ENCODE peak calls at places on chromosomes 7 and 10, in four cellular contexts. L, W, Q and P are unnamed samples. For H3K4me1, the result is how much of the 10 kb centered on the place peaks cover.

GRCh38 chr7:47795631-47796030 is 152.6 kb downstream of the PKD1L1 start:
- DNase-seq in L (no peak), W (no peak), Q (no peak), P (no peak)

GRCh38 chr7:137390076-137390475 is 46.5 kb upstream of the PTN start:
- DNase-seq in L (no peak), W (no peak), Q (no peak), P (no peak)

GRCh38 chr7:38659931-38660330 is 28.8 kb upstream of the AMPH start:
- DNase-seq in L (no peak), W (no peak), Q (no peak), P (no peak)

GRCh38 chr10:49363309-49364031 is 32.4 kb downstream of the DRGX start:
- DNase-seq in L (no peak), W (no peak), Q (no peak), P (no peak)

GRCh38 chr10:72379062-72379461 is 24.3 kb upstream of the DNAJB12 start:
- DNase-seq in L (no peak), W (no peak), Q (no peak), P (no peak)

GRCh38 chr10:113310317-113310716 is 242.5 kb upstream of the HABP2 start:
- DNase-seq in L (no peak), W (no peak), Q (no peak), P (no peak)

GRCh38 chr7:134780166-134780853 is 876 bp downstream of the CALD1 start:
- DNase-seq in L (no peak), W (no peak), Q (peak), P (peak)

GRCh38 chr10:101011517-101012423 is 12.2 kb downstream of the LZTS2 start:
- DNase-seq in L (peak), W (no peak), Q (no peak), P (no peak)

GRCh38 chr7:110461621-110462020 is 629.3 kb upstream of the LRRN3 start:
- DNase-seq in L (no peak), W (no peak), Q (no peak), P (no peak)

GRCh38 chr7:45980973-45981372 is 59.9 kb upstream of the IGFBP3 start:
- DNase-seq in L (no peak), W (no peak), Q (no peak), P (no peak)

GRCh38 chr10:61408065-61408464 is 45.1 kb downstream of the TMEM26 start:
- DNase-seq in L (no peak), W (no peak), Q (no peak), P (no peak)

GRCh38 chr10:116826803-116827202 is 22.5 kb upstream of the ENO4 start:
- DNase-seq in L (no peak), W (no peak), Q (no peak), P (no peak)

GRCh38 chr7:128914566-128915151 is 4.2 kb upstream of the KCP start:
- DNase-seq in L (peak), W (no peak), Q (no peak), P (no peak)

GRCh38 chr7:2309889-2310331 is 4.3 kb downstream of the SNX8 start:
- DNase-seq in L (no peak), W (peak), Q (no peak), P (no peak)

GRCh38 chr7:72751978-72752377 is 76.0 kb downstream of the TYW1B start:
- DNase-seq in L (no peak), W (peak), Q (peak), P (no peak)

GRCh38 chr10:33334170-33334838 is at the start of gene NRP1:
- DNase-seq in L (peak), W (no peak), Q (peak), P (peak)

GRCh38 chr7:84258628-84259027 is 64.0 kb upstream of the SEMA3A start:
- DNase-seq in L (no peak), W (no peak), Q (no peak), P (no peak)

GRCh38 chr10:124737708-124738107 is 6.5 kb downstream of the FAM53B start:
- DNase-seq in L (no peak), W (no peak), Q (no peak), P (peak)

GRCh38 chr10:11177926-11178453 is 160.3 kb downstream of the CELF2 start:
- DNase-seq in L (peak), W (no peak), Q (no peak), P (no peak)

GRCh38 chr7:111677848-111678247 is 115.6 kb upstream of the IMMP2L start:
- DNase-seq in L (no peak), W (no peak), Q (no peak), P (no peak)

GRCh38 chr7:101243786-101244384 is 996 bp downstream of the FIS1 start:
- DNase-seq in L (no peak), W (peak), Q (no peak), P (no peak)

GRCh38 chr7:106114735-106115383 is 2.7 kb upstream of the SYPL1 start:
- DNase-seq in L (peak), W (no peak), Q (no peak), P (no peak)

GRCh38 chr7:69434350-69434749 is 163.9 kb upstream of the AUTS2 start:
- DNase-seq in L (no peak), W (no peak), Q (no peak), P (no peak)

GRCh38 chr7:123154231-123154860 is 45.4 kb downstream of the SLC13A1 start:
- DNase-seq in L (no peak), W (peak), Q (peak), P (peak)

GRCh38 chr7:127628445-127628844 is 10.5 kb upstream of the PAX4 start:
- DNase-seq in L (no peak), W (no peak), Q (peak), P (no peak)

GRCh38 chr7:95596183-95597135 is at the start of gene PDK4:
- DNase-seq in L (peak), W (no peak), Q (peak), P (peak)

GRCh38 chr10:51892965-51893658 is 193.7 kb upstream of the CSTF2T start:
- DNase-seq in L (no peak), W (no peak), Q (peak), P (no peak)

DNA sequence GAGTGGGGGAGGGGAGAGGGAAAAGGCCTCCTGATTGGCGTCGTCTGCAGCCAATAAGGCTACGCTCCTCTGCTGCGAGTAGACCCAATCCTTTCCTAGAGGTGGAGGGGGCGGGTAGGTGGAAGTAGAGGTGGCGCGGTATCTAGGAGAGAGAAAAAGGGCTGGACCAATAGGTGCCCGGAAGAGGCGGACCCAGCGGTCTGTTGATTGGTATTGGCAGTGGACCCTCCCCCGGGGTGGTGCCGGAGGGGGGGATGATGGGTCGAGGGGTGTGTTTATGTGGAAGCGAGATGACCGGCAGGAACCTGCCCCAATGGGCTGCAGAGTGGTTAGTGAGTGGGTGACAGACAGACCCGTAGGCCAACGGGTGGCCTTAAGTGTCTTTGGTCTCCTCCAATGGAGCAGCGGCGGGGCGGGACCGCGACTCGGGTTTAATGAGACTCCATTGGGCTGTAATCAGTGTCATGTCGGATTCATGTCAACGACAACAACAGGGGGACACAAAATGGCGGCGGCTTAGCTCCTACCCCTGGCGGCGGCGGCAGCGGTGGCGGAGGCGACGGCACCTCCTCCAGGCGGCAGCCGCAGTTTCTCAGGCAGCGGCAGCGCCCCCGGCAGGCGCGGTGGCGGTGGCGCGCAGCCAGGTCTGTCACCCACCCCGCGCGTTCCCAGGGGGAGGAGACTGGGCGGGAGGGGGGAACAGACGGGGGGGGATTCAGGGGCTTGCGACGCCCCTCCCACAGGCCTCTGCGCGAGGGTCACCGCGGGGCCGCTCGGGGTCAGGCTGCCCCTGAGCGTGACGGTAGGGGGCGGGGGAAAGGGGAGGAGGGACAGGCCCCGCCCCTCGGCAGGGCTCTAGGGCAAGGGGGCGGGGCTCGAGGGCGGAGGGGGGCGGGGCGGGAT is at the start of gene KAT6B:
- DNase-seq in L (peak), W (peak), Q (peak), P (peak)
- TF ChIP-seq POLR2A in L (no peak), W (peak), Q (peak), P (peak)

GRCh38 chr10:77392851-77393250 is 244.8 kb downstream of the KCNMA1 start:
- DNase-seq in L (no peak), W (no peak), Q (peak), P (no peak)
- H3K4me1 ChIP-seq in L (under half), W (under half), Q (under half), P (under half)

GRCh38 chr7:142938611-142939010 is 673 bp upstream of the LLCFC1 start:
- DNase-seq in L (no peak), W (no peak), Q (no peak), P (no peak)
- TF ChIP-seq POLR2A in L (no peak), W (no peak), Q (no peak), P (no peak)

GRCh38 chr10:86725980-86726976 is 30.1 kb upstream of the BMPR1A start:
- DNase-seq in L (no peak), W (no peak), Q (no peak), P (no peak)

GRCh38 chr10:86727459-86727858 is 29.0 kb upstream of the BMPR1A start:
- DNase-seq in L (no peak), W (no peak), Q (no peak), P (no peak)

GRCh38 chr10:86724445-86724844 is 32.0 kb upstream of the BMPR1A start:
- DNase-seq in L (no peak), W (no peak), Q (no peak), P (no peak)

GRCh38 chr10:86721232-86721631 is 35.2 kb upstream of the BMPR1A start:
- DNase-seq in L (no peak), W (no peak), Q (no peak), P (no peak)

GRCh38 chr10:86723009-86723408 is 33.4 kb upstream of the BMPR1A start:
- DNase-seq in L (no peak), W (no peak), Q (no peak), P (no peak)
- H3K4me1 ChIP-seq in L (under half), W (under half), Q (under half), P (under half)